ENCODE peak calls at places on chromosomes 12 and 14, in five cellular contexts. One of them, this sample, is unnamed.

GRCh38 chr12:52372216-52373154 is 5.2 kb upstream of the KRT85 start:
- DNase-seq in endothelial cell: peak
- DNase-seq in esophagus squamous epithelium: no peak
- DNase-seq in IMR-90: peak
- DNase-seq in brain microvascular endothelial cell: peak
- DNase-seq in this sample: peak

GRCh38 chr14:94175403-94176146 is 1.5 kb downstream of the PPP4R4 start:
- DNase-seq in IMR-90: no peak
- DNase-seq in brain microvascular endothelial cell: no peak
- DNase-seq in esophagus squamous epithelium: no peak
- DNase-seq in endothelial cell: no peak
- DNase-seq in this sample: no peak

GRCh38 chr12:66746489-66747201 is 67.8 kb upstream of the GRIP1 start:
- DNase-seq in brain microvascular endothelial cell: no peak
- DNase-seq in endothelial cell: no peak
- DNase-seq in IMR-90: no peak
- DNase-seq in esophagus squamous epithelium: no peak
- DNase-seq in this sample: no peak

GRCh38 chr14:55789442-55789841 is 209.4 kb downstream of the KTN1 start:
- DNase-seq in IMR-90: peak
- DNase-seq in endothelial cell: no peak
- DNase-seq in brain microvascular endothelial cell: peak
- DNase-seq in esophagus squamous epithelium: no peak
- DNase-seq in this sample: no peak

GRCh38 chr14:49249022-49249421 is 337.2 kb downstream of the RPS29 start:
- DNase-seq in IMR-90: peak
- DNase-seq in brain microvascular endothelial cell: no peak
- DNase-seq in endothelial cell: no peak
- DNase-seq in esophagus squamous epithelium: no peak
- DNase-seq in this sample: no peak

GRCh38 chr14:31204593-31205534 is 2.7 kb downstream of the HECTD1 start:
- DNase-seq in esophagus squamous epithelium: no peak
- DNase-seq in IMR-90: no peak
- DNase-seq in endothelial cell: no peak
- DNase-seq in brain microvascular endothelial cell: no peak
- DNase-seq in this sample: no peak

GRCh38 chr12:31234955-31235867 is 90.7 kb downstream of the SINHCAF start:
- DNase-seq in IMR-90: peak
- DNase-seq in endothelial cell: peak
- DNase-seq in brain microvascular endothelial cell: no peak
- DNase-seq in esophagus squamous epithelium: no peak
- DNase-seq in this sample: peak

GRCh38 chr12:111342376-111342775 is 26.5 kb downstream of the PHETA1 start:
- DNase-seq in IMR-90: no peak
- DNase-seq in esophagus squamous epithelium: no peak
- DNase-seq in brain microvascular endothelial cell: no peak
- DNase-seq in endothelial cell: no peak
- DNase-seq in this sample: no peak

GRCh38 chr12:1534708-1535107 is 59.7 kb downstream of the FBXL14 start:
- DNase-seq in IMR-90: no peak
- DNase-seq in endothelial cell: no peak
- DNase-seq in esophagus squamous epithelium: no peak
- DNase-seq in brain microvascular endothelial cell: no peak
- DNase-seq in this sample: no peak

GRCh38 chr12:87756111-87756510 is 273.1 kb downstream of the C12orf50 start:
- DNase-seq in IMR-90: peak
- DNase-seq in endothelial cell: no peak
- DNase-seq in brain microvascular endothelial cell: peak
- DNase-seq in esophagus squamous epithelium: no peak
- DNase-seq in this sample: no peak

GRCh38 chr14:59069455-59069854 is 119.0 kb upstream of the DAAM1 start:
- DNase-seq in esophagus squamous epithelium: no peak
- DNase-seq in endothelial cell: no peak
- DNase-seq in brain microvascular endothelial cell: no peak
- DNase-seq in IMR-90: no peak
- DNase-seq in this sample: no peak

GRCh38 chr12:60834806-60835205 is 1239.0 kb downstream of the SLC16A7 start:
- DNase-seq in endothelial cell: no peak
- DNase-seq in brain microvascular endothelial cell: no peak
- DNase-seq in esophagus squamous epithelium: no peak
- DNase-seq in IMR-90: no peak
- DNase-seq in this sample: no peak

GRCh38 chr12:80551897-80552296 is 107.9 kb downstream of the PTPRQ start:
- DNase-seq in esophagus squamous epithelium: no peak
- DNase-seq in IMR-90: peak
- DNase-seq in endothelial cell: no peak
- DNase-seq in brain microvascular endothelial cell: peak
- DNase-seq in this sample: no peak

GRCh38 chr14:104103061-104104005 is 17.8 kb downstream of the ASPG start:
- DNase-seq in esophagus squamous epithelium: no peak
- DNase-seq in IMR-90: no peak
- DNase-seq in endothelial cell: no peak
- DNase-seq in brain microvascular endothelial cell: no peak
- DNase-seq in this sample: no peak

GRCh38 chr14:82387699-82388098 is 854.0 kb upstream of the SEL1L start:
- DNase-seq in endothelial cell: no peak
- DNase-seq in IMR-90: no peak
- DNase-seq in esophagus squamous epithelium: no peak
- DNase-seq in brain microvascular endothelial cell: no peak
- DNase-seq in this sample: no peak

GRCh38 chr12:31715283-31715825 is 13.5 kb downstream of the AMN1 start:
- DNase-seq in brain microvascular endothelial cell: no peak
- DNase-seq in endothelial cell: no peak
- DNase-seq in esophagus squamous epithelium: no peak
- DNase-seq in IMR-90: peak
- DNase-seq in this sample: no peak

GRCh38 chr12:16612647-16613046 is 6.7 kb upstream of the LMO3 start:
- DNase-seq in brain microvascular endothelial cell: no peak
- DNase-seq in esophagus squamous epithelium: no peak
- DNase-seq in IMR-90: peak
- DNase-seq in endothelial cell: no peak
- DNase-seq in this sample: no peak

GRCh38 chr14:87615822-87616679 is 376.9 kb downstream of the GALC start:
- DNase-seq in endothelial cell: peak
- DNase-seq in esophagus squamous epithelium: no peak
- DNase-seq in brain microvascular endothelial cell: peak
- DNase-seq in IMR-90: peak
- DNase-seq in this sample: peak

GRCh38 chr14:69519253-69519661 is 34.7 kb downstream of the PLEKHD1 start:
- DNase-seq in brain microvascular endothelial cell: no peak
- DNase-seq in esophagus squamous epithelium: no peak
- DNase-seq in IMR-90: no peak
- DNase-seq in endothelial cell: no peak
- DNase-seq in this sample: no peak

GRCh38 chr14:33765251-33765650 is 185.6 kb downstream of the EGLN3 start:
- DNase-seq in endothelial cell: peak
- DNase-seq in esophagus squamous epithelium: no peak
- DNase-seq in IMR-90: no peak
- DNase-seq in brain microvascular endothelial cell: peak
- DNase-seq in this sample: peak

GRCh38 chr12:57749061-57749460 is 3.0 kb downstream of the CDK4 start:
- DNase-seq in brain microvascular endothelial cell: no peak
- DNase-seq in IMR-90: no peak
- DNase-seq in esophagus squamous epithelium: no peak
- DNase-seq in endothelial cell: no peak
- DNase-seq in this sample: no peak

GRCh38 chr12:32443491-32443890 is 44.1 kb downstream of the FGD4 start:
- DNase-seq in esophagus squamous epithelium: no peak
- DNase-seq in brain microvascular endothelial cell: no peak
- DNase-seq in IMR-90: no peak
- DNase-seq in endothelial cell: no peak
- DNase-seq in this sample: no peak

GRCh38 chr12:13102481-13103195 is 829 bp downstream of the GSG1 start:
- DNase-seq in esophagus squamous epithelium: no peak
- DNase-seq in IMR-90: peak
- DNase-seq in endothelial cell: no peak
- DNase-seq in brain microvascular endothelial cell: no peak
- DNase-seq in this sample: no peak

GRCh38 chr14:69005432-69006148 is 26.5 kb upstream of the ACTN1 start:
- DNase-seq in IMR-90: peak
- DNase-seq in brain microvascular endothelial cell: peak
- DNase-seq in endothelial cell: no peak
- DNase-seq in esophagus squamous epithelium: no peak
- DNase-seq in this sample: no peak

GRCh38 chr14:102035914-102036313 is 50.9 kb downstream of the HSP90AA1 start:
- DNase-seq in esophagus squamous epithelium: no peak
- DNase-seq in brain microvascular endothelial cell: no peak
- DNase-seq in IMR-90: no peak
- DNase-seq in endothelial cell: no peak
- DNase-seq in this sample: no peak

GRCh38 chr12:101881228-101881627 is 3.8 kb downstream of the DRAM1 start:
- DNase-seq in IMR-90: no peak
- DNase-seq in brain microvascular endothelial cell: no peak
- DNase-seq in esophagus squamous epithelium: no peak
- DNase-seq in endothelial cell: no peak
- DNase-seq in this sample: no peak

GRCh38 chr12:101875112-101875961 is 2.0 kb upstream of the DRAM1 start:
- DNase-seq in esophagus squamous epithelium: no peak
- DNase-seq in brain microvascular endothelial cell: peak
- DNase-seq in IMR-90: peak
- DNase-seq in endothelial cell: no peak
- DNase-seq in this sample: no peak

GRCh38 chr12:101877816-101878811 is 734 bp downstream of the DRAM1 start:
- DNase-seq in IMR-90: no peak
- DNase-seq in endothelial cell: no peak
- DNase-seq in brain microvascular endothelial cell: no peak
- DNase-seq in esophagus squamous epithelium: no peak
- DNase-seq in this sample: peak

GRCh38 chr12:101880769-101881168 is 3.4 kb downstream of the DRAM1 start:
- DNase-seq in brain microvascular endothelial cell: no peak
- DNase-seq in endothelial cell: no peak
- DNase-seq in IMR-90: no peak
- DNase-seq in esophagus squamous epithelium: no peak
- DNase-seq in this sample: no peak

DNA sequence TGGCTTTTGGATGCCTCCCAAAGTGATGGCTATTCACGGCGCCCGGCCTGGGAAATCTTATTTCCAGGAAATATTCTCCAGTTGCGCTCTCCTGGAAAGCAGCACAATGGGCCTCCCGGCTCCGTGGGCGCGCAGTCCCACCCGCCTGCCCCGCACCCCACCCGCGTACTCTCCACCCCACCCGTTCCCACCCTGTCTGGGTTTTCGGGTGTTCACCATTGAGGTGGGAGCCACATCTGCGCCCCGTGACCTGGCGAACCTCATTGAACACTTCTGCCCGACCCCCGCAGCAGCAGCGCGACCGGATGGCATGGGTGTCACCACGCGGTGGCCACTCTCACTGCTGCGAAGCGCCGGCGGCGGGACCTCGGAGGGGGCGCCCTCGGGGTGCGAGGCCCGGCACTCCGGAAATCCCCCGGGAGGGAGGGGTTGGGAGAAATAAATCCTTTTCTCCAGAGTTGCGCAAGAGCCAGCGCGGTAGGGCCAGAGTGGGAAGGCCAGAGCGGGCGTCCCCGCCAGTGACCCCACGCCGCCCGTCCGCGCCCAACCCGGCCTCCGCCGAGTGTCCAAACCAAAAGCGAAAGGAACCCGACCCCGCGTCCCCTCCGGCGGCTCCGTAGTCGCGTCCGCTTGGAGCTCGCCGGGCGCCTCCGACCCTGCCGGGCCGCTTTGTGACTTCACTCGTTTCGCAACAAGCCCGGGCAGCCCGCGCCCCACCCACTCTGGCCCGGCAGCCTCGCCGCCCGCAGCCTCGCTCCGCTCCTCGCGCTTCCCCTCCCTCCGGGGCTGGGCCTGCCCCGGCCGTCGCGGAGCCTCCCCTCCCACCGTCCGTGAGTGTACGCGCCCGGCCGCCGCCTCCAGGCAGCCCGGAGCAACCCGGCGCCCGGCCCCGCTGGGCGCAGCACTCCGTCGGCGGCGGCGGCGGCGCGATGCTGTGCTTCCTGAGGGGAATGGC is at the start of gene DRAM1:
- DNase-seq in brain microvascular endothelial cell: peak
- DNase-seq in esophagus squamous epithelium: peak
- DNase-seq in endothelial cell: peak
- DNase-seq in IMR-90: peak
- DNase-seq in this sample: peak
- TF ChIP-seq CTCF in brain microvascular endothelial cell: no peak
- TF ChIP-seq CTCF in esophagus squamous epithelium: no peak
- TF ChIP-seq CTCF in endothelial cell: no peak
- TF ChIP-seq CTCF in IMR-90: peak
- TF ChIP-seq CTCF in this sample: no peak

GRCh38 chr12:41264281-41264680 is 76.2 kb downstream of the PDZRN4 start:
- DNase-seq in brain microvascular endothelial cell: no peak
- DNase-seq in endothelial cell: no peak
- DNase-seq in IMR-90: no peak
- DNase-seq in esophagus squamous epithelium: no peak
- DNase-seq in this sample: no peak
- TF ChIP-seq CTCF in brain microvascular endothelial cell: peak
- TF ChIP-seq CTCF in endothelial cell: peak
- TF ChIP-seq CTCF in IMR-90: peak
- TF ChIP-seq CTCF in esophagus squamous epithelium: no peak
- TF ChIP-seq CTCF in this sample: peak

GRCh38 chr14:103073876-103074698 is 9.9 kb upstream of the LBHD2 start:
- DNase-seq in IMR-90: no peak
- DNase-seq in brain microvascular endothelial cell: no peak
- DNase-seq in endothelial cell: no peak
- DNase-seq in esophagus squamous epithelium: no peak
- DNase-seq in this sample: no peak

GRCh38 chr14:103071544-103072251 is 12.3 kb upstream of the LBHD2 start:
- DNase-seq in brain microvascular endothelial cell: no peak
- DNase-seq in IMR-90: no peak
- DNase-seq in esophagus squamous epithelium: no peak
- DNase-seq in endothelial cell: no peak
- DNase-seq in this sample: no peak

GRCh38 chr14:103070971-103071542 is 13.0 kb upstream of the LBHD2 start:
- DNase-seq in brain microvascular endothelial cell: no peak
- DNase-seq in IMR-90: no peak
- DNase-seq in endothelial cell: no peak
- DNase-seq in esophagus squamous epithelium: no peak
- DNase-seq in this sample: no peak

GRCh38 chr14:103073367-103073875 is 10.6 kb upstream of the LBHD2 start:
- DNase-seq in esophagus squamous epithelium: no peak
- DNase-seq in endothelial cell: no peak
- DNase-seq in IMR-90: no peak
- DNase-seq in brain microvascular endothelial cell: no peak
- DNase-seq in this sample: no peak

GRCh38 chr14:103072595-103073366 is 11.2 kb upstream of the LBHD2 start:
- DNase-seq in IMR-90: no peak
- DNase-seq in esophagus squamous epithelium: no peak
- DNase-seq in brain microvascular endothelial cell: no peak
- DNase-seq in endothelial cell: no peak
- DNase-seq in this sample: no peak
- TF ChIP-seq CTCF in IMR-90: no peak
- TF ChIP-seq CTCF in esophagus squamous epithelium: no peak
- TF ChIP-seq CTCF in brain microvascular endothelial cell: no peak
- TF ChIP-seq CTCF in endothelial cell: no peak
- TF ChIP-seq CTCF in this sample: no peak

DNA sequence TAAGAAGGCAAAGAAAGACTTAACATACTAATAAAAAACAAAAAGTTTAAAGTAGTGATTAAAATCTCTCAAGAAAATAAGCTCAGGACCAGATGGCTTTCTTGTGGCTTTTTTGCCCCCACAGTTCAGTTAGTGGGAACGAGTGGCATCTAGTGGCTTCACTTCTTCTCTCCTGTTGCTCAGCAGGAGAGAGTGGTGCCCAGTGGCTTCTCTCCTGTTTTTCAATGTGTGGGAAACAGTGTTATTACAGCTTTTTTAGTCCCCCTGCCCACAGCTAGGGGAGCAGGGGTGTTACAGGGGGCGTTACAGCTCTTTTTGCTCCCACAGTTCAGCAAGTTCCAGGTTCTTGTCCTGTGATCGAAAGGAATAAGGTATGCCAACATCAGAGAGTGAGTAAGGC is 135.2 kb downstream of the RERGL start:
- DNase-seq in endothelial cell: no peak
- DNase-seq in brain microvascular endothelial cell: no peak
- DNase-seq in esophagus squamous epithelium: no peak
- DNase-seq in IMR-90: no peak
- DNase-seq in this sample: no peak
- TF ChIP-seq CTCF in endothelial cell: no peak
- TF ChIP-seq CTCF in brain microvascular endothelial cell: peak
- TF ChIP-seq CTCF in esophagus squamous epithelium: no peak
- TF ChIP-seq CTCF in IMR-90: no peak
- TF ChIP-seq CTCF in this sample: no peak